ENCODE peak calls at places on chromosomes 16 and 17, in five cellular contexts. V is fibroblast of mammary gland, Y is ascending aorta, T is astrocyte of the cerebellum, F is progenitor cell of endocrine pancreas. A is an unnamed sample.

GRCh38 chr17:81003711-81004335 is 12.2 kb downstream of the CHMP6 start:
- DNase-seq in V (no peak), Y (no peak), T (no peak), F (no peak), A (no peak)

GRCh38 chr17:18958611-18959010 is 6.6 kb downstream of the SLC5A10 start:
- DNase-seq in V (no peak), Y (no peak), T (no peak), F (no peak), A (no peak)

GRCh38 chr17:79933863-79934652 is 94.8 kb upstream of the CBX4 start:
- DNase-seq in V (no peak), Y (no peak), T (no peak), F (no peak), A (no peak)

GRCh38 chr17:42895185-42895555 is 5.4 kb upstream of the G6PC1 start:
- DNase-seq in V (peak; percentile 92), Y (peak; percentile 46), T (peak; percentile 69), F (no peak), A (peak; percentile 40)

GRCh38 chr17:55931448-55931847 is 180.6 kb downstream of the PCTP start:
- DNase-seq in V (no peak), Y (no peak), T (no peak), F (no peak), A (no peak)

GRCh38 chr16:88914750-88915368 is 48.4 kb upstream of the PABPN1L start:
- DNase-seq in V (peak; percentile 75), Y (no peak), T (no peak), F (no peak), A (peak; percentile 18)

GRCh38 chr16:87376660-87377059 is 6.9 kb downstream of the FBXO31 start:
- DNase-seq in V (no peak), Y (no peak), T (no peak), F (no peak), A (no peak)

GRCh38 chr17:62725791-62726249 is 82.3 kb downstream of the MARCHF10 start:
- DNase-seq in V (no peak), Y (no peak), T (no peak), F (no peak), A (no peak)

GRCh38 chr17:83109793-83110645 is 30.6 kb downstream of the METRNL start:
- DNase-seq in V (peak; percentile 95), Y (peak; percentile 74), T (peak; percentile 90), F (no peak), A (peak; percentile 65)

GRCh38 chr17:15278381-15278780 is 13.3 kb upstream of the PMP22 start:
- DNase-seq in V (no peak), Y (no peak), T (no peak), F (no peak), A (no peak)

DNA sequence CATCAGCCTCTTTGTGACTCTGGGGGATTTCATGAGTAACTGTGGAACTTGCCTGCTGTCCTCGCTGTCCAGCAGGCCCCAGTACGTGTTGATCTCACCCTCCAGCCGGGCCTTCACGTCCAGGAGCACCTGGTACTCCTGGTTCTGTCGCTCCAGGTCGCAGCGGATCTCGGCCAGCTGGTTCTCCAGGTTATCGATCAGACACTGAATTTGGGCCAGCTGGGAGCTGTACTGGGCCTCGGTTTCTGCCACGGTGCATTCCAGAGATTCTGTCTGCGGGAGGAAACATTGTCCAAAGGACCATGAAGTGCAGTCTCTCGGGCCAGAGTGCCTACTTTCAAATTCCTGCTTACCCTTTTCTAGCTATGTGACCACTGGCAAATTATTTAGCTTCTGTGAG is 5.4 kb downstream of the KRT40 start:
- DNase-seq in V (no peak), Y (no peak), T (no peak), F (no peak), A (no peak)
- TF ChIP-seq CTCF in V (no peak), Y (no peak), T (no peak), F (no peak), A (no peak)

DNA sequence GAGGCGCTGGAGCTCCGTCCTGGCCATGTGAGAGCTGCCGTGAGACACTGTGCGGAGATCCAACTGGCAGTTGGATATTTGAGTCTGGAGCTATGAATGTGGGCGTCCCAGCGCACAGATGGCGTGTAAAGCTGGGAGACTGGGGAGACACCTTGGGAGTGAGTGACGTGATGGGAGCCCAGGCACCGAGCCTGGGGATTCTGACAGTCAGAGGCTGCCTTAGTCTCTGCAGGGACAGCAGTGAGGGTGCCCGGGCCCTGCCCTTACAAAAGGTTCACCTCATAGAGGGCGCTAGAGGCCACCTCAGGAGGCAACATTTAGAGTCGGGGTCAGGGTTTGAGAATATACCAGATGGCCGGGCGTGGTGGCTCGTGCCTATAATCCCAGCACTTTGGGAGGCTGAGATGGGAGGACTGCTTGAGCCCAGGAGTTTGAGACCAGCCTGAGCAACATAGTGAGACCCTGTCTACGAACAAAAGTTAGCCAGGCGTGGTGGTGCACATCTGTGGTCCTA is 194.1 kb upstream of the GSE1 start:
- DNase-seq in V (no peak), Y (no peak), T (no peak), F (no peak), A (no peak)
- TF ChIP-seq CTCF in V (no peak), Y (no peak), T (no peak), F (peak; percentile 9), A (no peak)

GRCh38 chr16:56930516-56931252 is 1.3 kb upstream of the HERPUD1 start:
- DNase-seq in V (no peak), Y (no peak), T (no peak), F (no peak), A (no peak)

GRCh38 chr16:56932588-56933265 is 785 bp downstream of the HERPUD1 start:
- DNase-seq in V (peak; percentile 78), Y (peak; percentile 47), T (no peak), F (peak; percentile 21), A (no peak)

GRCh38 chr16:56931253-56931768 is 631 bp upstream of the HERPUD1 start:
- DNase-seq in V (peak; percentile 16), Y (no peak), T (no peak), F (no peak), A (no peak)

GRCh38 chr16:56933266-56933619 is 1.3 kb downstream of the HERPUD1 start:
- DNase-seq in V (no peak), Y (no peak), T (no peak), F (no peak), A (no peak)

DNA sequence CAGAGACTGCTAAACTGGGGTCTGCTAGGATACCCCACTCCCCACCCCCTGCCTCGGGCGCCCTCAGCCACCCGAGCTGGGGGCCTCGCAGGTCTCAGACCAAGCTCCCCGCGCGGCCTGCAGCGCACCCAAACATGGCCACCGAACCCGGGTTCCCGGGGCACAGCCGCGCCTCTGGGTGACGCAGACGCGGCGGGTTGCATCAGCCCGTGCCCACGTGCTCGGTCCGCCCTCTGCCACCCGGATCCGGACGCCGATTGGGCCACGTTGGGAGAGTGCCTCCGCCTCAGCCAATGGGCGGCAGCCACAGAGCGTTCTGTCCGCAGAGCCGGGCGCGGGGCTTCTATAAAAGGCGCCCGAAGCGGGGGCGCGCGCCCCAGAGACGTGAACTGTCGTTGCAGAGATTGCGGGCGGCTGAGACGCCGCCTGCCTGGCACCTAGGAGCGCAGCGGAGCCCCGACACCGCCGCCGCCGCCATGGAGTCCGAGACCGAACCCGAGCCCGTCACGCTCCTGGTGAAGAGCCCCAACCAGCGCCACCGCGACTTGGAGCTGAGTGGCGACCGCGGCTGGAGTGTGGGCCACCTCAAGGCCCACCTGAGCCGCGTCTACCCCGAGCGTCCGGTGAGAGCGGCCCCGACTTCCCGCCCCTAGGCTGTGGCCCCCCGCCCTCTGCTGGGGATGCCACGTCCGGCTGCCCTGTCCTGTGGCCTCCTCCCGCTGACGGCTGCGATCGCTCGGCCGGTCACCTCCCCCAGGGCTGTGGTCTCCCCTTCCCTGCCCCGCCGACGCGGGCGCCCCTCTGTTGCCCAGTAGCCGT is at the start of gene HERPUD1:
- DNase-seq in V (peak; percentile 96), Y (peak; percentile 92), T (peak; percentile 89), F (peak; percentile 95), A (peak; percentile 80)
- TF ChIP-seq CTCF in V (no peak), Y (peak; percentile 14), T (peak; percentile 6), F (peak; percentile 36), A (no peak)

GRCh38 chr17:61400058-61400785 is 579 bp downstream of the TBX2 start:
- DNase-seq in V (no peak), Y (no peak), T (no peak), F (no peak), A (no peak)
- TF ChIP-seq CTCF in V (no peak), Y (no peak), T (no peak), F (no peak), A (no peak)

GRCh38 chr16:30092373-30093010 is 768 bp upstream of the TBX6 start:
- DNase-seq in V (peak; percentile 81), Y (peak; percentile 76), T (no peak), F (no peak), A (no peak)
- TF ChIP-seq CTCF in V (peak; percentile 65), Y (peak; percentile 43), T (peak; percentile 65), F (peak; percentile 62), A (peak; percentile 76)